ENCODE peak calls at places on chromosomes 5 and 9, in five cellular contexts. L is A549; J is GM12865; H is CD8-positive, alpha-beta memory T cell; A is fibroblast of pulmonary artery. I is an unnamed sample.

GRCh38 chr5:128304121-128304520 is 220.6 kb downstream of the SLC12A2 start:
- DNase-seq in L (no peak), J (no peak), H (no peak), A (peak), I (peak)

GRCh38 chr5:120942551-120942950 is 478.5 kb downstream of the PRR16 start:
- DNase-seq in L (no peak), J (no peak), H (no peak), A (peak), I (peak)

GRCh38 chr5:60163762-60164161 is 270.2 kb upstream of the PDE4D start:
- DNase-seq in L (no peak), J (no peak), H (no peak), A (no peak), I (peak)

GRCh38 chr9:112338561-112338960 is 5.1 kb upstream of the PTBP3 start:
- DNase-seq in L (peak), J (no peak), H (no peak), A (peak), I (peak)

GRCh38 chr5:14038341-14038959 is 94.0 kb upstream of the DNAH5 start:
- DNase-seq in L (peak), J (no peak), H (no peak), A (peak), I (peak)

GRCh38 chr5:10601246-10602030 is 37.6 kb downstream of the ANKRD33B start:
- DNase-seq in L (peak), J (peak), H (no peak), A (peak), I (peak)

GRCh38 chr9:115630126-115630840 is 512.3 kb upstream of the TNC start:
- DNase-seq in L (no peak), J (peak), H (no peak), A (no peak), I (no peak)

GRCh38 chr5:151200913-151201445 is 22.9 kb downstream of the CCDC69 start:
- DNase-seq in L (no peak), J (no peak), H (no peak), A (no peak), I (no peak)

GRCh38 chr9:137647096-137647709 is 28.4 kb downstream of the EHMT1 start:
- DNase-seq in L (no peak), J (no peak), H (no peak), A (no peak), I (no peak)

GRCh38 chr5:122458278-122458872 is 146.3 kb downstream of the SNCAIP start:
- DNase-seq in L (peak), J (peak), H (no peak), A (peak), I (peak)

GRCh38 chr9:96858018-96858573 is 3.8 kb upstream of the ZNF782 start:
- DNase-seq in L (no peak), J (no peak), H (no peak), A (peak), I (peak)

GRCh38 chr9:84669293-84670105 is at the start of gene NTRK2:
- DNase-seq in L (no peak), J (peak), H (no peak), A (peak), I (no peak)

GRCh38 chr5:135353952-135354721 is 44.9 kb downstream of the MACROH2A1 start:
- DNase-seq in L (no peak), J (no peak), H (no peak), A (peak), I (peak)

GRCh38 chr9:68771376-68771775 is 66.3 kb downstream of the PIP5K1B start:
- DNase-seq in L (no peak), J (no peak), H (no peak), A (no peak), I (no peak)

GRCh38 chr5:109105631-109106267 is 304.0 kb downstream of the PJA2 start:
- DNase-seq in L (no peak), J (no peak), H (no peak), A (peak), I (peak)

GRCh38 chr9:126671381-126671831 is 57.7 kb downstream of the LMX1B start:
- DNase-seq in L (no peak), J (no peak), H (no peak), A (no peak), I (no peak)

GRCh38 chr9:111762546-111762945 is 32.2 kb downstream of the SHOC1 start:
- DNase-seq in L (no peak), J (no peak), H (no peak), A (peak), I (no peak)

GRCh38 chr5:135729582-135729879 is 104.9 kb upstream of the SLC25A48 start:
- DNase-seq in L (no peak), J (no peak), H (no peak), A (no peak), I (no peak)

GRCh38 chr9:92122061-92122460 is 6.8 kb upstream of the SPTLC1 start:
- DNase-seq in L (no peak), J (no peak), H (no peak), A (no peak), I (peak)

GRCh38 chr5:34717426-34718327 is 61.5 kb downstream of the RAI14 start:
- DNase-seq in L (no peak), J (no peak), H (no peak), A (peak), I (peak)

GRCh38 chr5:170774831-170775230 is 8.7 kb upstream of the GABRP start:
- DNase-seq in L (no peak), J (no peak), H (no peak), A (no peak), I (no peak)

GRCh38 chr9:14811844-14812243 is 89.3 kb upstream of the CER1 start:
- DNase-seq in L (no peak), J (no peak), H (no peak), A (no peak), I (no peak)

GRCh38 chr5:77631166-77631582 is 7.3 kb downstream of the OTP start:
- DNase-seq in L (no peak), J (peak), H (no peak), A (no peak), I (no peak)

GRCh38 chr5:51657340-51658240 is 274.3 kb downstream of the ISL1 start:
- DNase-seq in L (no peak), J (no peak), H (no peak), A (no peak), I (no peak)

GRCh38 chr9:112754578-112754977 is 4.0 kb downstream of the SNX30 start:
- DNase-seq in L (no peak), J (peak), H (peak), A (peak), I (peak)

GRCh38 chr9:109315889-109316640 is 4.8 kb downstream of the EPB41L4B start:
- DNase-seq in L (peak), J (no peak), H (no peak), A (peak), I (peak)

GRCh38 chr9:110050925-110051355 is 157.0 kb downstream of the C9orf152 start:
- DNase-seq in L (peak), J (peak), H (no peak), A (peak), I (peak)

DNA sequence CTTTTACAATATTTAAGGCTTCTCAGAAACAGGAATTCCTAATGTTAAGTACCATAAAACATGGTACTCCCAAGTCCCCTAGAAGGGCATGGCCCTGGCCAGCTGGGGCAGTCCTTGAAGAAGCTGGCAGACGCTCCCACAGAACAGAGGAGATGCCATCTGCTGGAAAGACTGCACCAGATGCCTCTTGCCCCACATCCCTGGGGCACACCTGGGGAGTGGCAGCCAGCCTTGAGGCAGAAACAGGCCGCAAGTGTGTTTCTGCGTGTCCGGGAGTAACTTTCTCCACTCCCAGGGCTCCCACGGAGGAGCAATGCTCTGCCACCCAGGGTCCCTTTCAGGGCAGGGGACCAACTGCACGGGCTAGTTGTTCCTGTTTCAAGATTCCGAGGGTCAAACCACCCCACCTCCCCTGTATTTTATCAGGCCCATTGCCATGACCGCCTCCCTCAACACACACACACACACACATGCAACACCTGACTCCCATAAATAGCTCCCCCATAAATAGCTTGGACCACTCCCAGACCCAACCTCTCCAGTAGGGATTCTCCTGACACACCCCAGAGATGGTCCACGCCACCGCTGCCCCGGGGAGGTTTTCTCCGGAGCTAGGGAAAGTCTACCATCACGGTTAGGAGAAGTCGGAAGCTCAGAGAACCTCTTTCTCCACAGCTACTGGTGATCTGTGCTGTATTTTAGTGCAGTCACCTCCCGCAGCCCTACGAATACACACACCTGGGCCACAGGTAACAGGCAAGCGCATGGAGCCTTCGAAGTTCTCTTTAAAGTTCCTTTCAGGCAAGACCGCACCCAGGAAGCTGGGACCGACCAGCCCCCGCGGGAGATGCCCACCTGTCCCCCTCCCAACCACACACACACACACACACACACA is 1.5 kb downstream of the SPOCK1 start:
- DNase-seq in L (no peak), J (no peak), H (no peak), A (no peak), I (no peak)
- H3K4me3 ChIP-seq in L (peak), J (no peak), H (no peak), A (peak), I (peak)

GRCh38 chr9:25225938-25226760 is 452.1 kb downstream of the TUSC1 start:
- DNase-seq in L (no peak), J (no peak), H (no peak), A (no peak), I (no peak)

GRCh38 chr9:25224309-25224708 is 453.9 kb downstream of the TUSC1 start:
- DNase-seq in L (no peak), J (no peak), H (no peak), A (no peak), I (no peak)

DNA sequence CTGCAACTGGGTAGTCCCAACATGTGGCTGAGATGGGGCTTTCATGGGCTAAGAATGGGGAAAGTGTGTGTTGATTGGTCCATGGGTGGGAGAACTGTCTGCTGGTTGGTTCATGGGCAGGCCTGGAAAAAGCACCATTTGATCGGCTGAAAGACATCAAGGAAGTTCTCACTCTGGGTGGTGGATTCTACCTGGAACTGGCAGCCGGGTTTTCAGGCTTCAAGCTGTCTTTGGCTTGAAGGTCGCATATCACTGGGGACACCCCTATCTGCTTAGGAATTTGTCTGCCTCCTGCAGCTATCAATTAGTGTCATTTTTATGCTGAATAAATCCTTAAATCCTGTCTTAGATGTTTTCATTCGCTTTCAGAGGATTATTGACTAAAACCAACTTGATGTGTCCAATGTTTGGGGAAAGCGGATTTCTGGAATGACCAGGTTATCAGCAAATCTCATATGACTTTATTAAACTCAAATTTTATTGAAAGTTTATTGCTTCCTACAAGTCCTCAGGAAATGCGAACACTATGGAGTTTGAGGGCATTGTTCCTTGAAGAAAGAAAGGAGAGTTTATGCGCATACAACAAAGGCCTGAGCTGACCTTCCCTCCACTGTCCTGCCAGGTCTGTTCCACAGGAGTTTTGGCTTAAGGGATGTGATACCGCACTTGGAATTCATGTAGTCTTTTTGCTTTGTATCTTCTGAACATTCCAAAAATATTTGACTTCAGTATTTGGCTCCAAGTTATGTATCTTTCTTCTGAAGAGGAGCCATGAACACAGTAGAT is 451.1 kb downstream of the TUSC1 start:
- DNase-seq in L (no peak), J (no peak), H (no peak), A (no peak), I (no peak)
- H3K4me3 ChIP-seq in L (no peak), J (no peak), H (no peak), A (no peak), I (no peak)

GRCh38 chr5:33444542-33444941 is 3.8 kb downstream of the TARS1 start:
- DNase-seq in L (no peak), J (no peak), H (no peak), A (no peak), I (no peak)
- H3K4me3 ChIP-seq in L (no peak), J (no peak), H (no peak), A (no peak), I (no peak)

GRCh38 chr5:103896593-103896992 is 334.0 kb upstream of the NUDT12 start:
- DNase-seq in L (no peak), J (no peak), H (no peak), A (no peak), I (no peak)

GRCh38 chr5:103891151-103891550 is 328.6 kb upstream of the NUDT12 start:
- DNase-seq in L (no peak), J (no peak), H (no peak), A (no peak), I (no peak)

GRCh38 chr5:103895738-103896137 is 333.1 kb upstream of the NUDT12 start:
- DNase-seq in L (no peak), J (no peak), H (no peak), A (no peak), I (no peak)

GRCh38 chr5:103890313-103890712 is 327.7 kb upstream of the NUDT12 start:
- DNase-seq in L (no peak), J (no peak), H (no peak), A (no peak), I (no peak)

DNA sequence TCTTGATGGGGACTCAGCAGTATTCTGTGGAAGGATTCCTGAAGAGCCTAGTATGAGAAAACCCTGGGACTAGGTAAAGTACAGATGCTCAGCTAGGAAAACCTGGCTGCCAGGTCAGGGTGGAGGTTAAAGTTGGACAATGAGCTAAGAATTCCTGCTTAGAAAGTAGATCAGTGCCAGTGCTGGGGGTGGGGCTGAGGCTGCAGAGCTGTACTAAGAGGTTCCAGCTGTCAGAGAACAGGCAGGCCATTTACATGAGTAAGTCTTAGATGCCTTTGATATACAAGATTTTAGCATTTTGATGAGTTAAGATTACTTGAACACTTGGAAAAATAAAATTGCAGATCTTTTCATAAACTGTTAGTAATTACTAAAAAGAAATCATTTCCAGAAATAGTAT is 332.3 kb upstream of the NUDT12 start:
- DNase-seq in L (no peak), J (no peak), H (no peak), A (no peak), I (peak)
- H3K4me3 ChIP-seq in L (no peak), J (no peak), H (no peak), A (no peak), I (no peak)

DNA sequence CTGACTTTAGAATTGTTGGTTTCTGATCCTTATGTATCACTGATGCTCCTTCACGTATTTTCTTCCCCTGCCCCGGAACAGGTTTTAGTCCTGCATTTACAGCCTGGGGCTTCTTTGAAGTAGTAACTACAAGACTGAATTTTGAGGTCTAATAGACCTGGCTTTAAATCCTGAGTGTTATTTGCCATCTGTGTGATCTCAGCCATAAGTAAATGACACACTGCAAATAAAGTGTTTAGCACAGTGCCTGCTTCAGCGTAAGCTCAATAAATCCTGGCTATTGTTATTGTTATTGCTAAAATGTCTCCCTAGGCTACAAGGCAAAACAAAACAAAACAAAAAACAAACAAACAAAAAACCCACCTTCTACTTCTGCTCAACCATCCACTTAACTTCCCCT is 15.6 kb upstream of the LHX6 start:
- DNase-seq in L (no peak), J (no peak), H (no peak), A (no peak), I (no peak)
- H3K4me3 ChIP-seq in L (no peak), J (no peak), H (no peak), A (no peak), I (no peak)

DNA sequence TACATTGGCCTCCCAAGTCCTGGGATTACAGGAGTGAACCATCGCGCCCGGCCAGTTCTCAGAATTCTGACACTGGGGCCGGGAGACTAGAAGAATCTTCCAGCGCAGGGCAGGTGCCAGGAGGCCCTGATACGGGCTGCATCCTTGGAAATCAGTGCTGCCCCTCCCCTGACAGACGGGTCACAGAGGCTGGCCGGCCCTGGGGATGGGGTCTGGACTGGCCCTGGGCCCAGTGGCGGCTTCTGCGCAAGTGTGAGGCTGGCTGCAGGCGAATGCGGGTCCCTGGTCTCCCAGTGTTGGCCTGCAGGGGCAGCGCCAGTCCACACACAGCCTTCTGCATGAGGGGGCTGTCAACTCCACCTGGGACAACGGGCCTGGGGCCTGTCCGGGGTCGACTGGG is 831 bp upstream of the TBC1D9B start:
- DNase-seq in L (no peak), J (no peak), H (no peak), A (no peak), I (no peak)
- H3K4me3 ChIP-seq in L (no peak), J (no peak), H (no peak), A (no peak), I (no peak)

GRCh38 chr5:54523534-54523933 is 6.0 kb downstream of the SNX18 start:
- DNase-seq in L (no peak), J (no peak), H (no peak), A (no peak), I (no peak)
- H3K4me3 ChIP-seq in L (no peak), J (no peak), H (no peak), A (no peak), I (peak)

DNA sequence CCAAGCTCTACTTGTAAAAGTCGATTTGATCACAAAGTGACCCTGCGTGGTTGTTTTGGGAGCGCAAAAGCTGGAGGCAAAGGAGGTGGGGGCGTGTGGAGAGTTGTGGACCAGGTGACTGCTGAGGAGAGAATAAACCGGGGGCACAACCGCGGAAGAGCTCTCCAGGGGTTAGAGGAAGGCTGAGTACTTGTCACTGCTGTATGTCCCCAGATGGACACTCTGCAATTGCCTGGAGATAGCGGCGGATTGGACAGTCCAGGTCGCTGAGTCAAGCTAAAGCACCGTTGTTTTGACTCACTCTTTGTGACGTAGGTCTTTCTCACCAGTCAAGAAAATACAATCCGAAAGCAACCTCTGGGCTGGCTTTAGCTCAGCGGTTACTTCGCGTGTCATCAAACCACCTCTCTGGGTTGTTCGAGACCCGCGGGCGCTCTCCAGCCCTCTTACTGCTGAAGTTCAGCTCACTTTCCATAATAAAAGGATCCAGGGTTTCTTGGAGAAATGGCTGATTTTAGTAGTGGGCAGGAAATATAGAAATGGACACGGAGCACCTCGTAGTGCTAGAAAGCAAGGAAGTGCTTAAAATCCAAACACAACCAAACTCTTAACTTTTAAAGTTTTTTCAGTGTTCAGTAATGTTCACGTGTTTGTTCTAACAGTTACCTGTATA is 25.7 kb downstream of the ZMAT2 start:
- DNase-seq in L (peak), J (peak), H (peak), A (peak), I (peak)
- H3K4me3 ChIP-seq in L (peak), J (peak), H (peak), A (peak), I (peak)

GRCh38 chr9:99266136-99267023 is 44.3 kb downstream of the SEC61B start:
- DNase-seq in L (peak), J (peak), H (peak), A (peak), I (peak)
- H3K4me3 ChIP-seq in L (no peak), J (no peak), H (no peak), A (no peak), I (no peak)